ENCODE peak calls at places on chromosome 11, in four cellular contexts. I is WTC11, V is K562, R is GM12878. H is an unnamed sample.

GRCh38 chr11:5204787-5205186 is 4.3 kb upstream of the OR51V1 start:
- DNase-seq in I (no peak), V (peak), R (no peak), H (peak)

GRCh38 chr11:128341767-128342318 is 245.5 kb downstream of the ETS1 start:
- DNase-seq in I (no peak), V (no peak), R (no peak), H (no peak)

GRCh38 chr11:10394229-10395100 is 60.6 kb upstream of the AMPD3 start:
- DNase-seq in I (no peak), V (no peak), R (no peak), H (peak)

GRCh38 chr11:122277553-122277952 is 161.5 kb upstream of the BLID start:
- DNase-seq in I (no peak), V (no peak), R (no peak), H (no peak)

GRCh38 chr11:123454060-123454651 is 24.1 kb downstream of the GRAMD1B start:
- DNase-seq in I (no peak), V (no peak), R (no peak), H (no peak)

GRCh38 chr11:86559311-86559945 is 113.0 kb downstream of the ME3 start:
- DNase-seq in I (no peak), V (no peak), R (no peak), H (no peak)

GRCh38 chr11:7376386-7376785 is 108.9 kb upstream of the OLFML1 start:
- DNase-seq in I (no peak), V (no peak), R (no peak), H (no peak)

GRCh38 chr11:64585150-64585549 is 5.9 kb upstream of the SLC22A12 start:
- DNase-seq in I (no peak), V (no peak), R (no peak), H (no peak)

GRCh38 chr11:47388697-47389576 is 10.6 kb upstream of the SPI1 start:
- DNase-seq in I (no peak), V (peak), R (no peak), H (no peak)

GRCh38 chr11:62882811-62883496 is 2.3 kb downstream of the SLC3A2 start:
- DNase-seq in I (no peak), V (peak), R (no peak), H (no peak)

GRCh38 chr11:115717215-115717584 is 213.0 kb upstream of the CADM1 start:
- DNase-seq in I (no peak), V (no peak), R (no peak), H (no peak)

GRCh38 chr11:118699508-118700220 is 20.2 kb upstream of the TREH start:
- DNase-seq in I (no peak), V (no peak), R (no peak), H (peak)

GRCh38 chr11:75997273-75997552 is 182.2 kb downstream of the UVRAG start:
- DNase-seq in I (no peak), V (no peak), R (no peak), H (no peak)

GRCh38 chr11:125465254-125465653 is 30.8 kb downstream of the FEZ1 start:
- DNase-seq in I (peak), V (no peak), R (no peak), H (no peak)

GRCh38 chr11:119340335-119341221 is at the start of gene C1QTNF5:
- DNase-seq in I (peak), V (no peak), R (no peak), H (no peak)

GRCh38 chr11:17867346-17867745 is 132.8 kb downstream of the KCNC1 start:
- DNase-seq in I (no peak), V (no peak), R (no peak), H (no peak)

GRCh38 chr11:126118806-126119205 is 56.1 kb upstream of the CDON start:
- DNase-seq in I (no peak), V (no peak), R (no peak), H (no peak)

GRCh38 chr11:23284626-23285025 is 424.4 kb upstream of the CCDC179 start:
- DNase-seq in I (no peak), V (no peak), R (no peak), H (no peak)

GRCh38 chr11:62555464-62556092 is 9.0 kb upstream of the AHNAK start:
- DNase-seq in I (no peak), V (peak), R (peak), H (no peak)

GRCh38 chr11:81070948-81071347 is 1630.1 kb upstream of the TENM4 start:
- DNase-seq in I (no peak), V (no peak), R (peak), H (no peak)

GRCh38 chr11:8335186-8335585 is 71.5 kb upstream of the LMO1 start:
- DNase-seq in I (no peak), V (no peak), R (no peak), H (no peak)

GRCh38 chr11:134667505-134667904 is 255.5 kb upstream of the B3GAT1 start:
- DNase-seq in I (no peak), V (no peak), R (no peak), H (no peak)

GRCh38 chr11:109845437-109845836 is 247.8 kb upstream of the ZC3H12C start:
- DNase-seq in I (no peak), V (no peak), R (no peak), H (no peak)

GRCh38 chr11:65041206-65042035 is at the start of gene SAC3D1:
- DNase-seq in I (peak), V (peak), R (no peak), H (no peak)

GRCh38 chr11:120912915-120913314 is 111.0 kb upstream of the TBCEL start:
- DNase-seq in I (no peak), V (no peak), R (no peak), H (no peak)

GRCh38 chr11:44104472-44105294 is 9.2 kb downstream of the EXT2 start:
- DNase-seq in I (peak), V (no peak), R (no peak), H (no peak)

DNA sequence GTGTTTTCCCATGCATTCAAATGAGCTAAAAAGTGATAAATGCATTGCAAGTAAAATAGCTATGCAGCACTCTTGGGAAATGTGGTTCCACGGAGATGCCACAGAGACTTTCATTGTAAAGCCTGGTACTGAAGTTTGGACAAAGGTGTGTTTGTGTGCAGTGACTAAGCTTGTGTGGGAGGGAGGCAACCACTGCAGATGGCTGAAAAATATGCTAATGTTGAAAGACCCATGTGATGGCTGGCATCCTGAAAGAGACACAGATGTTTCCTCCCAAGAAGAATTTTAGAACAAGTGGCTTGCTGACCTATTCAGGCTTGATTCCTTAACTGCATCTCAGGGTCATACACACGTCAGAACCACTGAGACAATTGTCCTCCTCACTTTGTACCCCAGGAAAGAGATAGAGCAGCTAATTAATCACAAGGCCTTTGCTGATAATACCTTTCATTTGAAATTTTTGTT is 73.8 kb downstream of the FAM76B start:
- DNase-seq in I (no peak), V (no peak), R (peak), H (peak)
- TF ChIP-seq CBFB in I (no peak), V (no peak), R (peak), H (no peak)

DNA sequence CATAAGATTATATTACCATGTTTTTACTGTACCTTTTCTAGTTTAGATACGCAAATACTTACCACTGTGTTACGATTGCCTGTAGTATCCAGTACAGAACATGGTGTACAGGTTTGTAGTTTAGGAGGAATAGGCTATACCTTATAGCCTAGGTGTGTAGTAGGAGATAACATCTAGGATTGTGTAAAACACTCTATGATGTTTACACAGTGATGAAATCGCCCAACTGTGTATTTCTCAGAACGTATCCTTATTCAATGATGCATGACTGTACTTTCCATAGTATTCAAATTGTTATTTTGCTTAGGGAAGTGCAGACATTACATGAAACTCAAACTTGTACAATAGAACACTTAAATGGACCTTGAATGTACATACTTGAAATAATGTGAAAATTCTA is 188.1 kb upstream of the PDGFD start:
- DNase-seq in I (no peak), V (no peak), R (no peak), H (no peak)
- TF ChIP-seq CBFB in I (no peak), V (no peak), R (no peak), H (no peak)

GRCh38 chr11:84214557-84214956 is 928.4 kb upstream of the CCDC90B start:
- DNase-seq in I (no peak), V (no peak), R (no peak), H (no peak)

GRCh38 chr11:84215671-84216070 is 929.5 kb upstream of the CCDC90B start:
- DNase-seq in I (no peak), V (no peak), R (no peak), H (no peak)

GRCh38 chr11:84218318-84218717 is 932.2 kb upstream of the CCDC90B start:
- DNase-seq in I (no peak), V (no peak), R (no peak), H (no peak)

DNA sequence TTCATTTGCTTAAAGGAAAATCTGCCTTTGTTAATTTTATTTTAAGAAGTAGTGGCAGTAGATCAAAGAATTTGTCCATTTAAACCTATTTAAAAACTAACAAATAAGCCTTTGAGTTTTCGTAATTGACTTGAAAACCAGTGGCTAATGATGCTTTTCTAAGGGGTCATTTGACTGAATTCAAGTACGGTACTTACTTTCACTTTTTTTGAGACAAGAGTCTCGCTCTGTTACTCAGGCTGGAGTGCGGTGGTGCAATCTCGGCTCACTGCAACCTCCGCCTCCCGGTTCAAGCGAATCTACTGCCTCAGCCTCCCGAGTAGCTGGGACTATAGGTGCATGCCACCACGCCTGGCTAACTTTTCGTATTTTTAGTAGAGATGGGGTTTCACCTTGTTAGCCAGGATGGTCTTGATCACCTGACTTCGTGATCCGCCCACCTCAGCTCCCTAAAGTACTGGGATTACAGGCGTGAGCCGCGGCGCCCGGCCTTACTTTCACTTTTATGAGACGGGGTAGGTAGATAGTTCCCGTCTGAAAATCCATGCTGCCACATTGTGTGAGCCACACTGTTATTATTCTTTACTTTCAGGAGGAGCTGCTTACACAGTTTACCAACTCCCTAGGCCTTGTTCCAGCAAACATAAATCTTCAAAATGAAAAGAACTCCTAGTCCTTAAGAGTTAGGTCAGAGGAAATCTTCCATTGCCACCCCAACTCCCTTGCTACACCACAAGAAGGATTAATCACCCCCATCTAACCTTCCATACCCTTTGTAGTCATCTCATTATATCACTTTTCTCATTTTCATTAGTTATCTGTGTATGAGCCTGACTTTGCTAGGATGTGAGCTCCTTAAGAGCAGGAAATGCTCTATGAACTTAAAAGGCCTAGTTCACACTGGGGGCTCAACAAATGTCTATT is 926.6 kb upstream of the CCDC90B start:
- DNase-seq in I (no peak), V (no peak), R (no peak), H (peak)
- TF ChIP-seq CBFB in I (no peak), V (no peak), R (no peak), H (no peak)

DNA sequence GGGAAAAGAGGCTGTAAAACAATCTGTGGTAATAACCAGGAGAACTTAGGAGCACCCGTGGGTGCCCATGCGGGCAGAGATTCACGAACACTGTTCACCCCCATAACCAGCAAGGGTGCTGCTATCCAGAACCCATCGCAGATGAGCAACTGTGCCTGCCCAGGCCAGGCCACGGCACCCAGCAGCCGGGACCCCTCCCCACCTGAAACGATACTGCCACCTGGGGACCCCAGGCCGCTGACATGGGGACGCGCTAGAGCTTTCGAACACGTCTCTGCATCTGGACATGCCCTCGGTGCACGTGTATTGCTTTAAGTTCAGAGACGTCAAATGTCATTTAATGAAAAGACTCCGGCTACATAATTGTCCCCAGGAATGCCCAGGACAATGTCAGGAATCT is 14.3 kb upstream of the MUC2 start:
- DNase-seq in I (peak), V (no peak), R (no peak), H (no peak)
- TF ChIP-seq CBFB in I (no peak), V (no peak), R (no peak), H (no peak)

GRCh38 chr11:58043379-58043778 is 12.6 kb downstream of the OR6Q1 start:
- DNase-seq in I (no peak), V (no peak), R (no peak), H (no peak)
- TF ChIP-seq CBFB in I (no peak), V (no peak), R (no peak), H (no peak)

GRCh38 chr11:1281326-1281973 is 28.0 kb downstream of the TOLLIP start:
- DNase-seq in I (no peak), V (no peak), R (no peak), H (no peak)
- TF ChIP-seq CBFB in I (no peak), V (no peak), R (no peak), H (no peak)

GRCh38 chr11:58940028-58940427 is 740 bp downstream of the GLYATL1 start:
- DNase-seq in I (no peak), V (no peak), R (no peak), H (no peak)
- TF ChIP-seq CBFB in I (no peak), V (no peak), R (no peak), H (no peak)

DNA sequence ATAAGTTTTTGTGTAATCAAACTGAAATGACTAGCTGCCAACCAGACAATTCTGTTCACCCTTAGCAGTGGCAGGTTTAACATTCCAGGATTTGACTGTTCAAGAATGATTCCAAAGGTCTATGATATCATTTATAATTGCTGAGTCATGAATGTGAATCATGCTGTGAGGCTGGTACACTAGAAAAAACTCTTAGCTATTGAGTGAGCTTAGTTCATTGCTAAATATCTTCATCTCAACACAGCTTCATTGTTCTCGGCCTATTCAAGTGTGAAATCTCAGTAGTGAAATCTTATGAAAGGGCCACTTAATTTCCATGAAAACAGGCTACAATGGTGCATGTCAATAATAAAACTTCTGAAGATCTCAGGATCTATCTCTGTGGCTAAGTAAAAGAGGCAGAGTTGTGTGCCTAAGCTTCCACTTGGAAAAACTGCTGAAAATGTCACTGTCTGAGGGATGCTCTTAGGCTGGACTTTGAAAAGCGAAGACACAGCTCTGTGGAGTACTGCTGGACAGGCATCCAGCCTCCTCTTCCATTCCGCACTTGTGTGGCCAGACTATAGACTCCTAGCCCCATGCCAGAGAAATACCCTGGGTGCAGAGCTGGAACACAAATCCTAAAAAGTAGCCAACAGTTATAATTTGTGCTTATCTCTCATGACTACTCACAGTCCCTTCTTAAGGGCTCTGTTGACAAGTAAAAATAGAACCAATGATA is 12.8 kb downstream of the AQP11 start:
- DNase-seq in I (no peak), V (no peak), R (no peak), H (peak)
- TF ChIP-seq CBFB in I (no peak), V (no peak), R (no peak), H (no peak)

DNA sequence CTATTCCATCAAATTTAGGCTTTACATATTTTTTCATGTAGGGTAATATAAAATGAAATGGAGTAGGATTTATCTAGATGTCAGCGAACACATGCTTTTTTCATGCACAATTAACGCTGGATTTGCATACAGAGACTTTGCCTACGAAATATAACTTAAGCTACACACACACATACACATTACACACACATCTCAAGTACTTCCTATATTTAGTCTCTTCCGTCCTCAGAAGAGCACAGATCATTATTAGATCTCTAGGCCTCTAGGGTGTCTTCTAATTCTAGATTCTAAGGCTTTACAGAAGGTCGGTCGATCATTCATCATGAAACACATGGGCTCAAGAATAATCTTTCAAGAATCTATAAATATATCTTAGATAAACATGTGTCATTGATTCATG is 3.8 kb upstream of the MS4A13 start:
- DNase-seq in I (no peak), V (no peak), R (no peak), H (no peak)
- TF ChIP-seq CBFB in I (no peak), V (no peak), R (no peak), H (no peak)

H was measured in HepG2.